ENCODE peak calls at places on chromosomes 4 and X, in four cellular contexts. T is WTC11, N is A549, W is HepG2. G is an unnamed sample.

GRCh38 chrX:39477438-39478120 is 620.2 kb downstream of the BCOR start:
- DNase-seq in T (peak; percentile 76), N (no peak), W (no peak), G (peak; percentile 33)

GRCh38 chr4:8507624-8508023 is 67.0 kb downstream of the TRMT44 start:
- DNase-seq in T (no peak), N (no peak), W (no peak), G (no peak)

GRCh38 chr4:145132521-145133098 is 34.5 kb downstream of the ABCE1 start:
- DNase-seq in T (no peak), N (no peak), W (no peak), G (no peak)

GRCh38 chr4:182749768-182750167 is 167.4 kb downstream of the DCTD start:
- DNase-seq in T (no peak), N (no peak), W (no peak), G (no peak)

GRCh38 chr4:110271986-110272385 is 73.6 kb upstream of the ELOVL6 start:
- DNase-seq in T (no peak), N (no peak), W (no peak), G (no peak)

GRCh38 chr4:8221476-8221875 is 22.4 kb downstream of the SH3TC1 start:
- DNase-seq in T (no peak), N (no peak), W (no peak), G (no peak)

GRCh38 chr4:98653006-98653405 is 5.4 kb downstream of the TSPAN5 start:
- DNase-seq in T (no peak), N (no peak), W (no peak), G (no peak)

GRCh38 chr4:162782778-162783507 is 383.7 kb downstream of the NAF1 start:
- DNase-seq in T (no peak), N (no peak), W (no peak), G (no peak)

GRCh38 chr4:80407246-80407645 is 71.7 kb downstream of the CFAP299 start:
- DNase-seq in T (no peak), N (no peak), W (no peak), G (no peak)

GRCh38 chr4:181258569-181258968 is 984.6 kb upstream of the TENM3 start:
- DNase-seq in T (no peak), N (no peak), W (no peak), G (no peak)

GRCh38 chr4:40856836-40857362 is 107.1 kb downstream of the NSUN7 start:
- DNase-seq in T (peak; percentile 87), N (peak; percentile 54), W (no peak), G (peak; percentile 43)

GRCh38 chr4:40864531-40864930 is 114.8 kb downstream of the NSUN7 start:
- DNase-seq in T (no peak), N (no peak), W (no peak), G (no peak)

GRCh38 chr4:40858946-40859345 is 109.2 kb downstream of the NSUN7 start:
- DNase-seq in T (no peak), N (no peak), W (no peak), G (no peak)
- TF ChIP-seq HMGXB4 in T (no peak), N (no peak), W (no peak), G (no peak)

GRCh38 chr4:4714330-4714729 is 145.1 kb upstream of the MSX1 start:
- DNase-seq in T (no peak), N (no peak), W (no peak), G (no peak)
- TF ChIP-seq HMGXB4 in T (no peak), N (no peak), W (no peak), G (no peak)

GRCh38 chr4:76995776-76996175 is 46.2 kb downstream of the SEPTIN11 start:
- DNase-seq in T (no peak), N (no peak), W (no peak), G (no peak)

GRCh38 chr4:76990288-76991080 is 40.9 kb downstream of the SEPTIN11 start:
- DNase-seq in T (no peak), N (no peak), W (no peak), G (no peak)

GRCh38 chr4:76996445-76996844 is 46.9 kb downstream of the SEPTIN11 start:
- DNase-seq in T (no peak), N (no peak), W (no peak), G (no peak)

GRCh38 chr4:76997454-76997853 is 47.9 kb downstream of the SEPTIN11 start:
- DNase-seq in T (no peak), N (no peak), W (no peak), G (no peak)

GRCh38 chr4:76993787-76994641 is 44.5 kb downstream of the SEPTIN11 start:
- DNase-seq in T (no peak), N (no peak), W (no peak), G (no peak)
- TF ChIP-seq HMGXB4 in T (no peak), N (no peak), W (no peak), G (no peak)

GRCh38 chr4:40840255-40840984 is 90.7 kb downstream of the NSUN7 start:
- DNase-seq in T (no peak), N (no peak), W (no peak), G (no peak)
- TF ChIP-seq HMGXB4 in T (no peak), N (no peak), W (no peak), G (no peak)

DNA sequence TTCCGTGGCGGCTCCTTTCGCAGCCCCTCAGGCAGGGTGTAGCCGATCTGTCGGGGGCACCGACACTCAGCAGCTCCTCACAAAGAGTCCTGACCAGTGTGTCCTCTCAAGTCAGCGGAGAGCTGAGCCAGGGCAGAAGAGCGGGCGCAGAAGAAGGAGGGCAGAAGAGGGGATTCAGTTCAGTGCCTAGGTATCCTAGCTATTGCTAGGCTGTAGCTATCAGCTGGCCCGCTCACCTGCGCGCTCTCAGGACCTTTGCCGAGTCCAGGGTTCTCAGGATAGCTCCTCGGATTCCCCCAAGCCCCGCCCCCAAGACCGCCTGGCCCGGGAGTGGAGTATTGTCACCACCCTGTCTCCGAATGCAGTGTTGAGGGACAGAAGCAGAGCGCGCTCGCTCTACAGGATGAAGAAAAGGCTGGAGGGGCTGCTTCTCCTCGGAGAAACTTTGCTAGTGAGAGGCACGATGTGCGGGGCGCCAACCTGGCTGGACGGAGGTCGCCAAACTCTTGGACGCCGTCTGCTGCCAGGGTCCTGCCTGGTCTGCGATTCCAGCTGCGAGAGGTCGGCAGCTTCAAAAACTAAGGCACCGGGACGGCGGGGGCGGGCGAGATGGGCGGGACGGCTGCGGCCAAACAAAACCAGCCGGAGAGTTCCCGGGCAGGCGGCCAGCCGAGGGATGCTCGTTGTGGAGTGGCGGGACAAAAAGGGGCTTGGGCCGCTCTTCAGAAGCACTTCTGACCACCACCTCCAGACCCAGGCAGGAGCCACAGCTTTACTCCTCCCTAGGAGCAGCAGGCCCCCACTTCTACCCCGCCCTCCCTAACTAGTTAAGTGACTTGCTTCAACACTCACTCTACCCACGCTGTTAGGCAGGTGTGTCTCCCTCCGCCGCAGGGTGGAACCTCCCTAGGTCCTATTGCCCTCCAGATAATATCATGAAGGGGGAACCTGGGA is at the start of gene XKRX:
- DNase-seq in T (peak; percentile 80), N (peak; percentile 23), W (no peak), G (peak; percentile 14)
- TF ChIP-seq HMGXB4 in T (no peak), N (no peak), W (no peak), G (no peak)

GRCh38 chrX:56219702-56220101 is 12.5 kb upstream of the KLF8 start:
- DNase-seq in T (no peak), N (no peak), W (peak; percentile 0), G (no peak)
- TF ChIP-seq HMGXB4 in T (no peak), N (no peak), W (no peak), G (no peak)

GRCh38 chr4:151540728-151541437 is 131.9 kb downstream of the FHIP1A start:
- DNase-seq in T (no peak), N (peak; percentile 86), W (no peak), G (no peak)
- TF ChIP-seq HMGXB4 in T (no peak), N (no peak), W (no peak), G (no peak)

GRCh38 chrX:154761977-154762528 is 611 bp upstream of the DKC1 start:
- DNase-seq in T (no peak), N (no peak), W (no peak), G (no peak)
- TF ChIP-seq HMGXB4 in T (no peak), N (no peak), W (no peak), G (no peak)

GRCh38 chrX:29376584-29376983 is 789.3 kb downstream of the IL1RAPL1 start:
- DNase-seq in T (no peak), N (no peak), W (no peak), G (no peak)
- TF ChIP-seq HMGXB4 in T (no peak), N (no peak), W (no peak), G (no peak)

GRCh38 chrX:14936561-14936960 is 63.3 kb downstream of the MOSPD2 start:
- DNase-seq in T (no peak), N (peak; percentile 44), W (no peak), G (peak; percentile 15)
- TF ChIP-seq HMGXB4 in T (no peak), N (no peak), W (no peak), G (no peak)